ENCODE peak calls at places on chromosomes 6 and 20, in eight cellular contexts. Y, D, C, P, U, M, Z and E are unnamed samples.

GRCh38 chr6:15843764-15844163 is 180.9 kb upstream of the DTNBP1 start:
- DNase-seq in M (no peak), Z (no peak), Y (no peak), D (no peak), P (no peak), U (no peak), C (no peak), E (no peak)

GRCh38 chr6:161141173-161141572 is 132.7 kb downstream of the AGPAT4 start:
- DNase-seq in M (peak; percentile 58), D (no peak), P (no peak), U (no peak), Y (no peak), Z (no peak), C (no peak), E (no peak)

GRCh38 chr6:43986177-43986825 is 141.0 kb downstream of the MRPL14 start:
- DNase-seq in U (no peak), M (no peak), D (no peak), C (peak; percentile 35), P (no peak), Z (no peak), Y (no peak), E (no peak)

GRCh38 chr6:126076992-126077664 is 90.8 kb downstream of the TRMT11 start:
- DNase-seq in Y (no peak), C (peak; percentile 79), P (no peak), D (peak; percentile 60), U (no peak), M (no peak), Z (no peak), E (no peak)

GRCh38 chr20:19973920-19974620 is 43.1 kb upstream of the NAA20 start:
- DNase-seq in D (peak; percentile 85), U (no peak), C (peak; percentile 93), Y (peak; percentile 81), P (peak; percentile 71), M (no peak), Z (peak; percentile 76), E (peak; percentile 39)

GRCh38 chr20:48358176-48358575 is 469.6 kb downstream of the PREX1 start:
- DNase-seq in P (no peak), Z (no peak), C (no peak), M (no peak), D (no peak), U (no peak), Y (no peak), E (no peak)

GRCh38 chr20:7379621-7380220 is 560.5 kb downstream of the HAO1 start:
- DNase-seq in Y (no peak), C (no peak), M (no peak), P (no peak), U (no peak), Z (no peak), D (no peak), E (no peak)

GRCh38 chr6:84663866-84664265 is 100.5 kb downstream of the TBX18 start:
- DNase-seq in Z (no peak), P (no peak), M (no peak), Y (no peak), D (no peak), C (no peak), U (no peak), E (no peak)

GRCh38 chr20:62887147-62887859 is 25.7 kb upstream of the TCFL5 start:
- DNase-seq in Y (peak; percentile 96), U (no peak), C (peak; percentile 94), D (peak; percentile 50), P (peak; percentile 82), Z (no peak), M (no peak), E (peak; percentile 93)

GRCh38 chr20:24651171-24651972 is 181.9 kb downstream of the SYNDIG1 start:
- DNase-seq in Z (no peak), U (peak; percentile 81), M (no peak), C (peak; percentile 38), P (no peak), D (no peak), Y (peak; percentile 97), E (peak; percentile 63)

GRCh38 chr20:62444286-62444685 is 16.9 kb upstream of the RBBP8NL start:
- DNase-seq in Z (no peak), Y (no peak), D (no peak), U (no peak), C (no peak), M (no peak), P (no peak), E (no peak)

GRCh38 chr20:36951977-36952738 is 650 bp upstream of the SAMHD1 start:
- DNase-seq in U (no peak), P (no peak), M (no peak), Y (no peak), Z (no peak), D (no peak), C (no peak), E (no peak)

GRCh38 chr6:145735356-145736165 is at the start of gene EPM2A:
- DNase-seq in U (peak; percentile 79), D (peak; percentile 55), M (peak; percentile 86), Y (peak; percentile 78), Z (peak; percentile 92), C (peak; percentile 95), P (peak; percentile 89), E (peak; percentile 33)
- TF ChIP-seq POLR2A in U (no peak), D (no peak), M (peak; percentile 75), Y (peak; percentile 69), Z (no peak), C (peak; percentile 75), P (peak; percentile 38), E (no peak)

DNA sequence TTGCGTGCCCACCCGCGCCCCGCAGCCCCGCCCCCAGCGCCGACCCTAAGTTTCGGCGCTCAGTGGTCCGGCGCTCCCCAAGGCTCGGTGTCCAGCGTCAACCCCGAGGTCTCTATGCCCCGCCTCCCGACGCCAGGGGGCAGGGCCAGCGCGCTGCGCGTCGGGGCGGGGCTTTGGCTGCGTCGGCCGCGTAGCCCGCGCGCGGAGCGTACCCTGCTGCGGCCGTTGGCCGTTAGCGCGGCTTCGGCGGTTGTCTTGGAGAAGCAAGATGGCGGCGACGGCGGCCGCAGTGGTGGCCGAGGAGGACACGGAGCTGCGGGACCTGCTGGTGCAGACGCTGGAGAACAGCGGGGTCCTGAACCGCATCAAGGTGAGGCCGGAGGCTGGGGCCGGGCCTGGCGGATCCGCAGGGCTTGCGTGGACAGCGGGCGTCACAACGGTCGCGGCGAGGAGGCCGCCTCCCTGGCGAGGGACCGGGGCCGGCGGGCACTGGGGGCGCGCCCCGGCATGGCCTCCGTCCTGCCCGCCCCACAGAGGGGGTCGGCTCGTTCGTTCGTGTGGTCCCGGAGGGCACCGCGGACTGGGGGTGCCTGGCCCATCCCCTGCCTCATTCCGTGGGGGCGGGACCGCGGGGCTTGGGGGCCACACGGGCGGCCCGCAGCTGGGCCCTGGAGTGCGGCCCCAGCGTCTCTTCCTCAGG is at the start of gene CEP43:
- DNase-seq in P (peak; percentile 97), U (peak; percentile 90), C (peak; percentile 97), D (peak; percentile 84), Y (peak; percentile 93), M (peak; percentile 98), Z (peak; percentile 97), E (peak; percentile 79)
- TF ChIP-seq POLR2A in P (no peak), U (peak; percentile 87), C (no peak), D (no peak), Y (no peak), M (peak; percentile 84), Z (peak; percentile 39), E (peak; percentile 98)

GRCh38 chr6:10398439-10399218 is 16.2 kb downstream of the TFAP2A start:
- DNase-seq in U (no peak), D (no peak), Z (no peak), C (no peak), P (no peak), Y (no peak), M (no peak), E (no peak)

GRCh38 chr6:10399451-10399850 is 15.4 kb downstream of the TFAP2A start:
- DNase-seq in Y (no peak), Z (no peak), P (no peak), D (no peak), M (no peak), C (no peak), U (no peak), E (no peak)

GRCh38 chr6:10401004-10401536 is 13.8 kb downstream of the TFAP2A start:
- DNase-seq in Z (no peak), C (no peak), M (no peak), D (no peak), P (no peak), Y (no peak), U (no peak), E (no peak)

GRCh38 chr6:10401632-10402223 is 13.1 kb downstream of the TFAP2A start:
- DNase-seq in D (no peak), P (no peak), Z (no peak), Y (no peak), U (no peak), M (peak; percentile 29), C (no peak), E (no peak)

DNA sequence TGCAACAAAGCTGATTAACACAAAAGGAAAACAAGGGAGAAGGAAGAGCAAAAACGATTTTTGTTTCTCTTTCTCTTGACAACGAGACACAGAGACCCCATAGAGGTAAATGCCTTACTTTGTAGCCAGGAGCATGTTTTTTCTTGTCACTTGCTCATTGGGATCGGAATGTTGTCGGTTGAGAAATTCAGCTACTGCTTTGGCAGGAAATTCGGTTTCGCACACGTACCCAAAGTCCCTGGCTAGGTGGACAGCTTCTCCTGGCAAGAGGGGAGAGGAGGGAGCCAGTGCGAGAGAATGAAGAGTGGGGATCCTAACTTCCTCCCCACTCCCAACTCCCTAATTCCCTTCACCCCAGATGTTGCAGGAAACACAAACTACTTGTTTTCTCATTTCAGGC is 14.5 kb downstream of the TFAP2A start:
- DNase-seq in U (no peak), Y (no peak), D (no peak), M (no peak), C (no peak), Z (no peak), P (no peak), E (no peak)
- TF ChIP-seq POLR2A in U (no peak), Y (no peak), D (no peak), M (no peak), C (no peak), Z (no peak), P (no peak), E (no peak)

DNA sequence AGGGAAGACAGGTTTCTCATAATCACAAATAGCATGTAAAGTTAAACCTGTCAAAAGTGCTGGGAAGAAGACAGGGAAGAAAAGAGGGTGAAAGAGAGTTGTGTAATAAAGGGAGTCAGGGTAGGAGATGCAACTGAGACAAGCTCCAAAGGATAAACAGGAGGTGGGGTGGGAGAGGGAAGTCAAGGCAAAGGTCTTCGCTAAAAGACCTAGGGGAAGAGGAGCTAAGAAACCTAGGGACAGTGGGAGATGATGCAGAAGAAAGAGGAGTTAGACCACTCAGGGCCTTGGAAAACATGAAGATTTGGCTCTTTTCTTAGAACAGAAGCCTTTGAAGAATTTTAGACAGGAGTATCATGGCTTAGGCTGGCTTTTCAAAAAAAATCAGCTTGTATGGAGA is 7.0 kb downstream of the PRR3 start:
- DNase-seq in D (no peak), Z (no peak), U (no peak), M (no peak), Y (no peak), C (no peak), P (no peak), E (no peak)
- TF ChIP-seq POLR2A in D (no peak), Z (no peak), U (no peak), M (peak; percentile 61), Y (no peak), C (no peak), P (no peak), E (no peak)

GRCh38 chr6:19836799-19837510 is at the start of gene ID4:
- DNase-seq in M (no peak), C (peak; percentile 98), U (peak; percentile 80), P (peak; percentile 91), Y (peak; percentile 96), Z (peak; percentile 91), D (peak; percentile 93), E (peak; percentile 35)
- TF ChIP-seq POLR2A in M (no peak), C (peak; percentile 89), U (peak; percentile 93), P (peak; percentile 95), Y (peak; percentile 99), Z (peak; percentile 95), D (no peak), E (peak; percentile 99)